ENCODE peak calls at places on chromosomes 3 and 15, in five cellular contexts. X, T, O, B and H are unnamed samples. For H3K4me1 and H3K9me3, the result is how much of the 10 kb centered on the place peaks cover.

GRCh38 chr3:88732211-88732610 is 375.2 kb upstream of the EPHA3 start:
- DNase-seq in X (no peak), B (no peak), T (no peak), O (no peak), H (no peak)

GRCh38 chr15:52797625-52798501 is 7.7 kb upstream of the ONECUT1 start:
- DNase-seq in T (no peak), X (no peak), B (no peak), O (no peak), H (no peak)

GRCh38 chr3:46478341-46478740 is 13.6 kb upstream of the LTF start:
- DNase-seq in T (no peak), X (no peak), O (no peak), B (no peak), H (no peak)

GRCh38 chr3:195209083-195209835 is 61.7 kb downstream of the XXYLT1 start:
- DNase-seq in O (no peak), B (no peak), T (no peak), X (no peak), H (peak)

GRCh38 chr15:78212546-78213424 is 21.6 kb downstream of the ACSBG1 start:
- DNase-seq in B (peak), O (no peak), T (no peak), X (peak), H (no peak)

GRCh38 chr3:52429779-52430415 is 15.0 kb downstream of the SEMA3G start:
- DNase-seq in X (peak), T (no peak), O (no peak), B (peak), H (peak)

GRCh38 chr15:93467327-93467726 is 378.3 kb upstream of the RGMA start:
- DNase-seq in B (no peak), O (no peak), T (no peak), X (no peak), H (peak)

GRCh38 chr15:92128788-92129187 is 264.9 kb upstream of the ST8SIA2 start:
- DNase-seq in T (no peak), B (no peak), X (no peak), O (no peak), H (no peak)

GRCh38 chr15:23446215-23447106 is 582 bp downstream of the GOLGA6L2 start:
- DNase-seq in O (no peak), B (no peak), T (no peak), X (no peak), H (no peak)

GRCh38 chr3:190012784-190013183 is 107.9 kb downstream of the P3H2 start:
- DNase-seq in O (no peak), B (no peak), T (no peak), X (no peak), H (no peak)

GRCh38 chr3:194326192-194327029 is 24.7 kb downstream of the CPN2 start:
- DNase-seq in X (no peak), B (no peak), O (no peak), T (no peak), H (no peak)

GRCh38 chr15:57541805-57542504 is 49.7 kb upstream of the MYZAP start:
- DNase-seq in X (no peak), B (peak), T (peak), O (no peak), H (peak)

DNA sequence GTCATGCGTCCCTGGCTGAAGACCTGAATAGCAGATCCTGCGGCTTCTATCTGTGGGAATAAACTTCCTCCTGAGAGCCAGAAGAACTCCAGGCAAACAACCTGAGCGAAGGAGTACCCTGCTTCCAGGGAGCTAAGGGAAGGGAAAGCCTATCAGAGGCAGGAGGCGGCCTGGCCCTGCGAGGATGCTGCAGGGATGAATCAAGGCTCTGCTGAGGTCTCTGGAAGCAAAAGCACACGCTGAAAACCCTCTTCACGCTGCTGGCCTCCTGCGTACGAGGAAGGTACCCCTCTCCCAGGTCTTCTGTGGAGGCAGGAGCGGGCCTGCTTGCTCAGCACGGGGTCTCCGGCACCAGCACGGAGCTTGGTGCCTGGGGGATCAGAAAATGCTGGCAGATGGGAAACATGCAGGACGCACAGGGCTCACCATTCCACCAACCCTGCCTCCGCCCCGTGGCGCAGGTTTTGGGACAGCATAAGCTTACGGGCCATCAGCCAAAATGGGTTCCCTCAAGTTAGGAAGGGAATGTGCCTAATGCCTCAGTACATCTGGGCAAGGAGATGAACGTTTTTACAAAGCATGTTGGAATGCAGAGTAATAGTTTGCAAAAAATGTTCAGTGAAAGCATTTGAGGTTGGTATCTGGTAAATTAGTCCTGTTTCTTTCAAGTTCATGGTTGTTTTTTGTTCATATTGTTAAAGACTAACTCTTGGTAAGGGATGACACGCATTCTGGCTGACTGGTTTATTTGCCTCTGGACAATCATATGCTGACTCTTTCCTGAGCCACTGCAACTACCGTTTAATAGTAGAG is 72.3 kb downstream of the CHSY1 start:
- DNase-seq in B (peak), X (no peak), T (no peak), O (no peak), H (no peak)
- H3K27ac ChIP-seq in B (no peak), X (no peak), T (peak), O (no peak), H (no peak)

GRCh38 chr15:90570643-90571042 is 40.9 kb downstream of the CRTC3 start:
- DNase-seq in O (no peak), T (no peak), X (no peak), B (no peak), H (no peak)
- H3K4me1 ChIP-seq in O (half or more), T (under half), X (under half), B (under half), H (under half)

GRCh38 chr3:44492496-44492895 is 15.0 kb upstream of the ZNF445 start:
- DNase-seq in O (no peak), X (no peak), T (no peak), B (no peak), H (no peak)

GRCh38 chr3:44499149-44499898 is 21.9 kb upstream of the ZNF445 start:
- DNase-seq in X (no peak), B (no peak), T (no peak), O (no peak), H (no peak)

DNA sequence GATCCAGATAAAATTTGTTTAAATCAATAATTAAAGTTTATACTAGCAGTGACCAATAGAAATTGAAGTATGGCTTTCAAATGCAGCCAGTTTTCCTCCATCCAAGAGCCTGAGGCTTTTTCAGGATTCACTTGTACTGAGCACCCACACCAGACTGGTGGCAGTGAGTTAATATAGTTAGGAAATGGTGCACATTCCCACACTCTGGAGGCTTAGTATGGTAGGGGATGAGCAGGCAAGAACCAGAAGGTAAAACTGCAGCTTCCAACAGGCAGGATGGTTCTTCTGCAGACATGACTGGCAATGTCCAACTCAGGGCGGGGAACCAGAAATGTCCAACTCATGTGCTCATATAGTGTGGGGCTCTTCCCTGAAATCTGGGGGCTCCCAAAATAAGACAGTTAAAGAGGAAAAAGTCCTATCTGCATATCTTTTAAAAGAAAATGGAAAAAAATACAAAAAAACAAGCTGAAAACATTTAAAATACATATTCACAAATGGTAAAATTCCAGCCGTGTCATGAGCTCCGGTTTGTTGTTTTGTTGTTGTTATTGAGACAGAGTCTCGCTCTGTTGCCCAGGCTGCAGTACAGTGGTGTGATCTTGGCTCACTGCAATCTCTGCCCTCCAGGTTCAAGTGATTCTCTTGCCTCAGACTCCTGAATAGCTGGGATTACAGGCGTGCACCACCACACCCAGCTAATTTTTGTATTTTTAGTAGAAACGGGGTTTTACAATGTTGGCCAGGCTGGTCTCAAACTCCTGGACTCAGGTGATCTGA is 18.4 kb upstream of the ZNF445 start:
- DNase-seq in X (no peak), B (no peak), O (no peak), T (no peak), H (no peak)
- H3K9me3 ChIP-seq in X (under half), B (under half), O (under half), T (under half), H (under half)

DNA sequence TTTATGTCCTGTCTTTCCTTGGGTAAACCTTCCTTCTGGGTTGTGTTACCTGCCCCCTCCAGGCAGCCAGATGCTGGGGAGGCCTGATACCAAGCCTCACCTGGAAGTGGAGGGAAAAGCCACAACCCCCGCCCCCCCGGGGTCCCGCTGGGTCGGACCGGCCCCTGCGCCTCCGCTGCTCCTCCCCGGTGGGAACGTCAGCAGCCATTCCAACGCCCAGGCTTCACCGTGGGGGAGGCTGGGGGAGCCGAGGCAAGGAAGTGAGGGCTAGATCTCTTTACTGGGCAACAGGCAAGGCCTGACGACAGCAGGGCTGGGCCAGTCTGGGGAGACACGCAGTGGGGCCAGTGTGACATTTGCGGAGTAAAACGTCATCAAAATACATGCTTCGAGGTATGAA is 53.0 kb upstream of the SNRPA1 start:
- DNase-seq in O (no peak), T (no peak), B (no peak), X (peak), H (no peak)
- H3K27ac ChIP-seq in O (no peak), T (no peak), B (no peak), X (no peak), H (no peak)